ENCODE peak calls at places on chromosomes 3 and 15, in nine cellular contexts. S, M, Z, F, K, W, L, P and Y are unnamed samples.

GRCh38 chr15:56732135-56732880 is 1.0 kb downstream of the ZNF280D start:
- DNase-seq in S (peak; percentile 66), K (no peak), M (peak; percentile 80), L (no peak), F (no peak), P (peak; percentile 80), W (peak; percentile 46), Z (no peak), Y (peak; percentile 76)

GRCh38 chr3:42387802-42388651 is 22.4 kb downstream of the LYZL4 start:
- DNase-seq in S (no peak), Z (no peak), K (peak; percentile 10), F (peak; percentile 34), M (peak; percentile 13), P (peak; percentile 22), L (no peak), W (no peak), Y (peak; percentile 11)

GRCh38 chr3:5021571-5022092 is 42.4 kb downstream of the BHLHE40 start:
- DNase-seq in W (peak; percentile 76), L (no peak), S (peak; percentile 44), F (no peak), K (peak; percentile 96), M (peak; percentile 72), Z (peak; percentile 89), P (peak; percentile 24), Y (peak; percentile 47)

GRCh38 chr3:133895208-133896001 is at the start of gene RAB6B:
- DNase-seq in W (no peak), S (peak; percentile 16), F (no peak), P (peak; percentile 44), L (no peak), M (peak; percentile 17), Z (no peak), K (no peak), Y (peak; percentile 31)

GRCh38 chr15:29656636-29657475 is 165.4 kb downstream of the TJP1 start:
- DNase-seq in L (no peak), M (no peak), K (no peak), W (peak; percentile 52), P (peak; percentile 26), F (no peak), S (no peak), Z (no peak), Y (peak; percentile 36)

GRCh38 chr15:45641374-45641778 is 6.5 kb downstream of the SQOR start:
- DNase-seq in S (peak; percentile 94), L (peak; percentile 75), K (peak; percentile 90), F (no peak), M (peak; percentile 77), W (peak; percentile 81), P (peak; percentile 94), Z (no peak), Y (peak; percentile 92)

GRCh38 chr15:40003491-40003916 is 35.5 kb downstream of the SRP14 start:
- DNase-seq in L (no peak), S (no peak), P (no peak), F (no peak), W (no peak), M (no peak), Z (no peak), K (no peak), Y (no peak)

GRCh38 chr3:134056464-134056891 is 26.8 kb upstream of the SLCO2A1 start:
- DNase-seq in L (peak; percentile 8), W (no peak), K (no peak), Z (no peak), S (no peak), F (no peak), P (peak; percentile 69), M (peak; percentile 36), Y (peak; percentile 65)

GRCh38 chr3:109125902-109126301 is 8.0 kb upstream of the MORC1 start:
- DNase-seq in M (no peak), L (no peak), W (no peak), K (peak; percentile 19), S (no peak), F (no peak), Z (no peak), P (no peak), Y (no peak)

GRCh38 chr3:171393032-171393744 is 67.0 kb downstream of the TNIK start:
- DNase-seq in P (peak; percentile 94), F (no peak), L (no peak), M (peak; percentile 54), S (no peak), K (no peak), W (no peak), Z (no peak), Y (peak; percentile 73)

GRCh38 chr15:56537881-56538280 is 72.9 kb upstream of the MNS1 start:
- DNase-seq in W (no peak), P (no peak), F (peak; percentile 15), Z (no peak), M (no peak), S (no peak), L (no peak), K (no peak), Y (no peak)

GRCh38 chr3:37967252-37967881 is 23.2 kb upstream of the VILL start:
- DNase-seq in S (peak; percentile 72), K (peak; percentile 76), Z (peak; percentile 35), M (peak; percentile 67), L (peak; percentile 67), F (peak; percentile 40), W (peak; percentile 82), P (peak; percentile 82), Y (peak; percentile 78)

GRCh38 chr3:29334652-29335189 is 53.9 kb downstream of the RBMS3 start:
- DNase-seq in L (no peak), S (no peak), F (no peak), K (peak; percentile 42), M (no peak), P (no peak), Z (no peak), W (no peak), Y (no peak)

GRCh38 chr3:29335921-29336320 is 55.0 kb downstream of the RBMS3 start:
- DNase-seq in W (no peak), M (no peak), S (peak; percentile 68), K (no peak), Z (no peak), P (peak; percentile 42), L (no peak), F (no peak), Y (no peak)

GRCh38 chr3:29335438-29335837 is 54.6 kb downstream of the RBMS3 start:
- DNase-seq in Z (no peak), S (peak; percentile 99), W (peak; percentile 51), K (peak; percentile 96), M (peak; percentile 98), L (peak; percentile 89), F (no peak), P (peak; percentile 99), Y (peak; percentile 99)

GRCh38 chr3:29331830-29332637 is 51.2 kb downstream of the RBMS3 start:
- DNase-seq in W (no peak), F (no peak), P (peak; percentile 43), S (no peak), Z (peak; percentile 32), L (no peak), K (no peak), M (no peak), Y (no peak)

DNA sequence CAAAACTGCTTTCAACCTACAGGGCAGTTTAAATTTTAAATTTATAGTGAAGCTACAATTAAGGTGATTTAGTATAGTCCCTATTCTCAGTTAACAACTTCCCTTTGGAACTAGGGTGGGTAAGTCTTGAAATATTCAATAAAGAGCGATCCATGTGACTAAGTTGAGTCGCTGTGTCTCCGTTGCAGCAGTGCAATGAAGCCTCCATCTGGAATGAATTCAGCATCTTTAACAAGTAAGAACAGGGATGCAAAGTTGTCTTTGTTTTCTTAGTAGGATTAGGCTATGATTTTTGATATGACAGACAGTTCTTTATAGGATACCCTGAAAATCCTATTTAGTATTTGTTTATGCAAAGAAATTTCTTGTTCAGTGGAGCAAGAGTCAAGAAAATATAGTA is 52.6 kb downstream of the RBMS3 start:
- DNase-seq in F (no peak), W (no peak), S (peak; percentile 54), L (no peak), M (no peak), K (no peak), Z (no peak), P (peak; percentile 35), Y (no peak)
- H3K4me3 ChIP-seq in F (no peak overlapping the region), W (no peak overlapping the region), S (no peak overlapping the region), L (no peak overlapping the region), M (no peak overlapping the region), K (no peak overlapping the region), Z (no peak overlapping the region), P (no peak overlapping the region), Y (no peak overlapping the region)

GRCh38 chr3:77707271-77707670 is 667.4 kb downstream of the ROBO2 start:
- DNase-seq in M (no peak), W (no peak), Z (no peak), F (no peak), S (no peak), P (peak; percentile 49), K (peak; percentile 56), L (no peak), Y (peak; percentile 18)
- TF ChIP-seq CTCF in M (no peak), W (no peak), Z (no peak), F (no peak), S (no peak), P (no peak), K (no peak), L (no peak), Y (no peak)

GRCh38 chr3:47590212-47590611 is 11.5 kb upstream of the CSPG5 start:
- DNase-seq in L (no peak), Z (no peak), K (no peak), M (no peak), P (no peak), S (no peak), F (no peak), W (no peak), Y (no peak)
- H3K4me3 ChIP-seq in L (no peak overlapping the region), Z (no peak overlapping the region), K (no peak overlapping the region), M (no peak overlapping the region), P (no peak overlapping the region), S (no peak overlapping the region), F (no peak overlapping the region), W (no peak overlapping the region), Y (no peak overlapping the region)

GRCh38 chr3:61449327-61450040 is 111.9 kb upstream of the PTPRG start:
- DNase-seq in L (no peak), S (no peak), Z (no peak), W (no peak), M (no peak), P (no peak), F (no peak), K (no peak), Y (no peak)

GRCh38 chr3:61445924-61446323 is 115.4 kb upstream of the PTPRG start:
- DNase-seq in K (no peak), L (no peak), M (no peak), P (no peak), F (no peak), S (no peak), Z (no peak), W (no peak), Y (no peak)

GRCh38 chr3:61444794-61445193 is 116.6 kb upstream of the PTPRG start:
- DNase-seq in W (no peak), S (no peak), M (no peak), L (no peak), F (no peak), Z (no peak), P (no peak), K (no peak), Y (no peak)

GRCh38 chr3:61451841-61452240 is 109.5 kb upstream of the PTPRG start:
- DNase-seq in Z (no peak), L (no peak), P (no peak), S (no peak), M (no peak), F (no peak), K (no peak), W (no peak), Y (no peak)

GRCh38 chr3:61448378-61448777 is 113.0 kb upstream of the PTPRG start:
- DNase-seq in M (no peak), P (peak; percentile 24), W (no peak), S (no peak), Z (no peak), F (no peak), L (no peak), K (no peak), Y (peak; percentile 27)
- TF ChIP-seq CTCF in M (no peak), P (no peak), W (no peak), S (no peak), Z (no peak), F (no peak), L (no peak), K (no peak), Y (no peak)

GRCh38 chr3:63762180-63762579 is 56.9 kb upstream of the C3orf49 start:
- DNase-seq in L (no peak), Z (no peak), S (peak; percentile 80), P (no peak), W (no peak), F (no peak), K (no peak), M (peak; percentile 11), Y (no peak)
- H3K4me3 ChIP-seq in L (no peak overlapping the region), Z (no peak overlapping the region), S (no peak overlapping the region), P (no peak overlapping the region), W (no peak overlapping the region), F (no peak overlapping the region), K (no peak overlapping the region), M (no peak overlapping the region), Y (no peak overlapping the region)